ENCODE peak calls at places on chromosome 22, in eight cellular contexts. X, U, H, B, A, R, Q and Y are unnamed samples.

GRCh38 chr22:28813772-28814518 is 13.6 kb upstream of the XBP1 start:
- DNase-seq in X (no peak), Q (peak), B (peak), H (no peak), R (no peak), A (no peak), U (no peak), Y (peak)

GRCh38 chr22:17888855-17889254 is 114.6 kb upstream of the BID start:
- DNase-seq in B (no peak), A (peak), X (no peak), Q (no peak), H (no peak), R (peak), U (no peak), Y (peak)

GRCh38 chr22:23179381-23180294 is 671 bp upstream of the BCR start:
- DNase-seq in H (no peak), A (no peak), R (peak), U (no peak), Q (peak), B (peak), X (no peak), Y (no peak)

GRCh38 chr22:46473896-46474557 is 63.4 kb downstream of the CELSR1 start:
- DNase-seq in Q (no peak), R (no peak), B (no peak), U (no peak), X (no peak), A (no peak), H (no peak), Y (no peak)

GRCh38 chr22:22770280-22770871 is 117.2 kb upstream of the IGLL5 start:
- DNase-seq in X (no peak), Q (peak), R (peak), H (peak), U (no peak), B (peak), A (peak), Y (peak)

GRCh38 chr22:49307071-49307830 is 520.4 kb downstream of the BRD1 start:
- DNase-seq in X (no peak), U (no peak), Q (no peak), R (no peak), B (peak), A (no peak), H (no peak), Y (no peak)

GRCh38 chr22:42277988-42278776 is 7.7 kb upstream of the TCF20 start:
- DNase-seq in H (peak), B (peak), Q (peak), X (no peak), U (no peak), A (peak), R (no peak), Y (peak)

GRCh38 chr22:25448435-25449051 is 115.9 kb upstream of the GRK3 start:
- DNase-seq in U (no peak), H (peak), Q (peak), B (no peak), X (no peak), R (peak), A (peak), Y (peak)

GRCh38 chr22:50599816-50600454 is 658 bp upstream of the MAPK8IP2 start:
- DNase-seq in B (peak), U (no peak), R (peak), Q (peak), X (no peak), H (no peak), A (peak), Y (peak)

GRCh38 chr22:42000466-42000865 is 1.9 kb downstream of the WBP2NL start:
- DNase-seq in U (no peak), H (no peak), B (no peak), A (no peak), Q (no peak), X (no peak), R (no peak), Y (no peak)

GRCh38 chr22:47352920-47353700 is 590.7 kb downstream of the TBC1D22A start:
- DNase-seq in H (peak), A (no peak), U (no peak), B (no peak), R (no peak), Q (no peak), X (no peak), Y (no peak)

GRCh38 chr22:22616636-22617035 is 27.8 kb upstream of the GGTLC2 start:
- DNase-seq in B (no peak), Q (peak), A (no peak), H (no peak), U (no peak), X (no peak), R (no peak), Y (no peak)

GRCh38 chr22:17920992-17921650 is 103.2 kb downstream of the MICAL3 start:
- DNase-seq in Q (no peak), H (no peak), B (no peak), R (no peak), X (no peak), U (no peak), A (no peak), Y (no peak)

GRCh38 chr22:36334081-36334831 is 53.5 kb downstream of the MYH9 start:
- DNase-seq in H (no peak), R (peak), B (no peak), X (no peak), Q (no peak), U (no peak), A (no peak), Y (no peak)
- TF ChIP-seq CTCF in H (peak), R (peak), B (no peak), X (peak), Q (peak), U (peak), A (no peak), Y (peak)

GRCh38 chr22:40232624-40233023 is 54.9 kb downstream of the TNRC6B start:
- DNase-seq in R (no peak), B (no peak), U (no peak), Q (no peak), A (no peak), X (no peak), H (no peak), Y (no peak)
- H3K4me3 ChIP-seq in R (no peak), B (no peak), U (no peak), Q (no peak), A (no peak), X (no peak), H (no peak), Y (no peak)

DNA sequence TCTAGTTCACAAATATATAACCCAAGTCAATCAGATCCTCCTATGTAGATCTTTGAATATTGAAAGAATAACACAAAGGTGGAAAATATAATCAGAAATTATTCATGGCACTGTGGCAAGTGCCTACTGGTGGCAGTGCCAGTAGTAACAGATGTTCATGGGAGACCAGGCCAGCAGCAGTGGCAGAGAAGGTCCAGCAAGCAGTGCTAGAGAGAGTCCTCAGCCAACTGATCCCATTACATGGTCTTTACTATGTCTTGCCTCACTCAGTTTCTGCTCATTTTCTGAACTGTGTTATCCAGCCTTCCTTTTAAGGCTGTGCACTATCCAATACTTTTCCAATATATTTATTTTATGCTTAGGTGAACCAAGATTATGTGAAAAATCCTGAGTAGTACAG is 124.9 kb downstream of the MRTFA start:
- DNase-seq in X (no peak), Q (no peak), R (no peak), B (no peak), H (no peak), A (no peak), U (no peak), Y (no peak)
- TF ChIP-seq CTCF in X (no peak), Q (no peak), R (no peak), B (no peak), H (no peak), A (no peak), U (no peak), Y (no peak)

DNA sequence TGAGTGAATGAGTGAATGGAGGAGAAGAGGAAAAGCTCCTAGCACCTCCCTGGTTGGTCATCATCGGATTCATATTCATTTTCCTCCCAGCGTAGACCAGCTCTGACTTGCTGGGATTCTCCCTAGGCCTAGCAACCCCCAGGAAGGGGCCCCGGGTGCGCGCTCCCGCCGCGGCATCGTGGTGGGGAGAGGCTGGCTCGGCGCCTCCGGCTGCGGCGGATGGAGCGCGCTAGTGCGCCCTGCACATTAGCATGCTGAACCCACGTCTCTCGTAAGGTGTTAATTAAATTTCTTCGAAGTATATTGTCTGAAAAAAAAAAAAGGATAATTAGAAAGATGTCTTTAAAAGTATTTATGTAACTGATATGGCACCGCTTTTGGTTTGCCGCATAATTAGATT is 21.6 kb downstream of the MPPED1 start:
- DNase-seq in X (no peak), U (no peak), Q (no peak), R (no peak), A (no peak), H (no peak), B (no peak), Y (no peak)
- H3K4me3 ChIP-seq in X (no peak), U (no peak), Q (no peak), R (no peak), A (no peak), H (no peak), B (no peak), Y (no peak)

DNA sequence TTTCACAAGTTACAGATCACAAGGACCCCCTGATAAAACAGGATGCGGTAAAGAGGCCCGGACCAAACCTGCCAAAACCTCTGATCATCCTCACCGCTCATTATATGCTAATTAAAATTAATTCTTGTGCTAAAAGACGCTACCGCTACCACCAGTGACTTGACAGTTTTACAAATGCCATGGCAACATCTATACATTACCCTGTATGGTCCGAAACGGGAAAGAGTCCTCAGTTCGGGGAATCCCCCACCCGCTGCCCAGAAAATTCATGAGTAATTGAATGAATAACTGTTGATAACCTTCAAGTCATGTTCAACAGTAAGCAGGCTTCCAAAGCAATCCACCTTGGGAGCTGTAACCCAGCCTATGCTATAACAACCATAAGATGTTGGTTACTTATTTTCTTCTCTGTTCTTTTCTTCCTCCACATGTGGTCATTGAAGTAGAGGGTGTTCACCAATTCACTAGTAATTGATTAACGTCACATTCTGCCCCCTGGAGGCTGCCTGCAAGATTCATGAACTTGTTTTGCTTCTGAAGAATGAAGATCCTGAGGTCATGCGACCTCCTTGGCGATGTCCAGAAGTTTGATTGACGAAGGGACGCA is 20.6 kb downstream of the APOBEC3H start:
- DNase-seq in B (no peak), A (peak), R (peak), Q (peak), H (peak), U (peak), X (no peak), Y (peak)
- TF ChIP-seq CTCF in B (peak), A (peak), R (peak), Q (peak), H (peak), U (peak), X (peak), Y (peak)

DNA sequence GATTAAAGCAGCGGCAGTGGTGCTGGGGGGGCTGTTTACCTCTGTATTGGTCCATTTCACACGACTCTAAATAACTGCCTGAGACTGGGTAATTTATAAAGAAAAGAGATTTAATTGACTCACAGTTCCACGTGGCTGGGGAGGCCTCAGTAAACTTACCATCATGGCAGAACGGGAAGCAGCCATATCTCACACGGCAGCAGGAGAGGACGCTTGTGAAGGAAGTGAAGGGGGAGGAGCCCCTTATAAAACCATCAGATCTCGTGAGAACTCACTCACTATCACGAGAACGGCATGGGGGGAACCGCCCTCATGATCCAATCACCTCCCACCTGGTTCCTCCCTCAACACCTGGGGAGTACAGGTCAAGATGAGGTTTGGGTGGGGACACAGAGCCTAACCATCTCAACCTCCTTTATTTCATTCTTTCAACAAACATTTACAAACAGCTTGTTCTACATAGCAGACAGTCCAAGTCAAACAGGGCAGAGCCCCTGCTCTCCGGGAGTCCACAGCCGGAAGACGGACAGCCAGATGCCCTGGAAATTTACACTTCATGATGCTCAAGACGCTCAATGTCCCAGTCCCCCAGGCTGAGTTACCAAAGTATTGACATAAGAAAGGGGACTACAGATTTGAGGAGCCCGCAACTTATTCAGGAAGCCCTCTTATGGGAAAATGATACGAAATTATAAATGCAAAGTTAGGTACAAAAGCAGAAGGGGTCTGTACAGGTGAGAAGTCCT is 26.3 kb upstream of the HMGXB4 start:
- DNase-seq in B (no peak), X (no peak), H (peak), U (no peak), Q (no peak), R (no peak), A (no peak), Y (no peak)
- H3K4me3 ChIP-seq in B (no peak), X (no peak), H (peak), U (no peak), Q (no peak), R (no peak), A (no peak), Y (no peak)